ENCODE peak calls at places on chromosomes 16 and 17, in seven cellular contexts. J is NCI-H2081, P is nucleus accumbens, Z is activated T-cell treated with anti-CD3 and anti-CD28 coated beads for 24 hours, M is hypothalamus, H is AG04450, A is NCI-H1105. C is an unnamed sample.

GRCh38 chr16:85126731-85127662 is 14.7 kb upstream of the CIBAR2 start:
- DNase-seq in A (no peak), P (peak), H (peak), Z (no peak), M (no peak), J (no peak), C (no peak)

GRCh38 chr16:70735141-70735979 is 49.5 kb upstream of the MTSS2 start:
- DNase-seq in H (peak), A (no peak), P (no peak), Z (no peak), J (no peak), M (no peak), C (no peak)

GRCh38 chr16:49825006-49825405 is 30.9 kb downstream of the ZNF423 start:
- DNase-seq in H (no peak), J (no peak), M (no peak), P (no peak), A (no peak), Z (no peak), C (no peak)

GRCh38 chr17:74006366-74006765 is 197.1 kb upstream of the RPL38 start:
- DNase-seq in M (no peak), J (no peak), Z (no peak), A (no peak), P (no peak), H (no peak), C (no peak)

GRCh38 chr16:4266372-4266771 is 6.5 kb downstream of the TFAP4 start:
- DNase-seq in P (no peak), Z (no peak), M (no peak), J (peak), A (no peak), H (no peak), C (no peak)

GRCh38 chr17:76718516-76718915 is 7.8 kb upstream of the MXRA7 start:
- DNase-seq in A (no peak), H (no peak), Z (no peak), P (no peak), M (no peak), J (no peak), C (no peak)

GRCh38 chr16:81639348-81639747 is 139.7 kb upstream of the PLCG2 start:
- DNase-seq in Z (no peak), J (no peak), P (no peak), M (no peak), H (no peak), A (no peak), C (no peak)

GRCh38 chr17:46157443-46158107 is 35.7 kb downstream of the KANSL1 start:
- DNase-seq in M (no peak), A (no peak), J (no peak), P (no peak), Z (no peak), H (no peak), C (no peak)

GRCh38 chr17:49730078-49730786 is 22.5 kb upstream of the SLC35B1 start:
- DNase-seq in A (no peak), M (peak), J (no peak), H (peak), Z (no peak), P (peak), C (no peak)

GRCh38 chr17:83170571-83171260 is 91.3 kb downstream of the METRNL start:
- DNase-seq in Z (no peak), P (no peak), A (no peak), M (no peak), H (no peak), J (no peak), C (no peak)

GRCh38 chr16:87487361-87487924 is 5.4 kb downstream of the ZCCHC14 start:
- DNase-seq in Z (no peak), P (peak), A (peak), J (peak), M (no peak), H (no peak), C (peak)

GRCh38 chr17:62819511-62820221 is 11.6 kb upstream of the MARCHF10 start:
- DNase-seq in A (no peak), M (peak), H (peak), J (no peak), P (no peak), Z (no peak), C (no peak)

GRCh38 chr17:8726951-8727555 is 17.6 kb downstream of the CCDC42 start:
- DNase-seq in P (no peak), J (no peak), H (no peak), M (no peak), Z (no peak), A (no peak), C (no peak)

GRCh38 chr16:2860826-2861567 is 3.0 kb upstream of the PRSS22 start:
- DNase-seq in J (no peak), H (no peak), A (no peak), P (no peak), M (no peak), Z (no peak), C (no peak)

GRCh38 chr16:83813818-83814653 is 6.3 kb downstream of the HSBP1 start:
- DNase-seq in Z (no peak), J (peak), P (no peak), M (no peak), A (peak), H (peak), C (peak)

GRCh38 chr16:88456356-88457292 is 3.5 kb downstream of the ZFPM1 start:
- DNase-seq in P (no peak), A (no peak), H (no peak), M (no peak), Z (peak), J (peak), C (peak)

GRCh38 chr17:74522381-74523090 is 8.7 kb downstream of the CD300LB start:
- DNase-seq in Z (no peak), H (no peak), M (no peak), P (no peak), A (no peak), J (no peak), C (no peak)